ENCODE peak calls at places on chromosomes 3 and 15, in nine cellular contexts. One of them, this sample, is unnamed.

GRCh38 chr3:41716391-41716910 is 245.5 kb downstream of the ULK4 start:
- DNase-seq in Right ventricle myocardium superior: no peak
- DNase-seq in NCI-H2081: peak
- DNase-seq in NCI-H345: no peak
- DNase-seq in M059J: no peak
- DNase-seq in foreskin fibroblast: peak
- DNase-seq in NCI-H1092: peak
- DNase-seq in GM13977: no peak
- DNase-seq in NCI-H460: no peak
- DNase-seq in this sample: no peak

GRCh38 chr3:105527949-105528348 is 161.2 kb downstream of the ALCAM start:
- DNase-seq in NCI-H345: peak
- DNase-seq in NCI-H460: peak
- DNase-seq in M059J: peak
- DNase-seq in NCI-H2081: peak
- DNase-seq in Right ventricle myocardium superior: no peak
- DNase-seq in NCI-H1092: peak
- DNase-seq in foreskin fibroblast: peak
- DNase-seq in GM13977: peak
- DNase-seq in this sample: peak

GRCh38 chr3:187763850-187764648 is 18.8 kb upstream of the BCL6 start:
- DNase-seq in GM13977: no peak
- DNase-seq in Right ventricle myocardium superior: no peak
- DNase-seq in M059J: peak
- DNase-seq in NCI-H345: peak
- DNase-seq in NCI-H1092: no peak
- DNase-seq in NCI-H460: no peak
- DNase-seq in foreskin fibroblast: no peak
- DNase-seq in NCI-H2081: no peak
- DNase-seq in this sample: no peak

GRCh38 chr15:93488157-93488803 is 399.3 kb upstream of the RGMA start:
- DNase-seq in GM13977: no peak
- DNase-seq in NCI-H2081: no peak
- DNase-seq in NCI-H1092: peak
- DNase-seq in Right ventricle myocardium superior: peak
- DNase-seq in NCI-H460: no peak
- DNase-seq in NCI-H345: peak
- DNase-seq in foreskin fibroblast: no peak
- DNase-seq in M059J: no peak
- DNase-seq in this sample: no peak

GRCh38 chr3:156029208-156029607 is 91.2 kb upstream of the KCNAB1 start:
- DNase-seq in NCI-H345: no peak
- DNase-seq in Right ventricle myocardium superior: no peak
- DNase-seq in NCI-H1092: no peak
- DNase-seq in NCI-H460: no peak
- DNase-seq in M059J: no peak
- DNase-seq in NCI-H2081: no peak
- DNase-seq in GM13977: no peak
- DNase-seq in foreskin fibroblast: no peak
- DNase-seq in this sample: no peak

GRCh38 chr15:29589975-29590374 is 232.3 kb downstream of the TJP1 start:
- DNase-seq in M059J: no peak
- DNase-seq in GM13977: no peak
- DNase-seq in Right ventricle myocardium superior: no peak
- DNase-seq in NCI-H2081: no peak
- DNase-seq in foreskin fibroblast: no peak
- DNase-seq in NCI-H345: no peak
- DNase-seq in NCI-H1092: no peak
- DNase-seq in NCI-H460: no peak
- DNase-seq in this sample: no peak

GRCh38 chr3:122907471-122907870 is 112.6 kb downstream of the SLC49A4 start:
- DNase-seq in NCI-H345: no peak
- DNase-seq in M059J: no peak
- DNase-seq in GM13977: no peak
- DNase-seq in NCI-H460: no peak
- DNase-seq in foreskin fibroblast: no peak
- DNase-seq in NCI-H2081: no peak
- DNase-seq in Right ventricle myocardium superior: no peak
- DNase-seq in NCI-H1092: no peak
- DNase-seq in this sample: no peak

GRCh38 chr15:42088801-42089640 is 5.3 kb downstream of the PLA2G4D start:
- DNase-seq in M059J: no peak
- DNase-seq in NCI-H345: peak
- DNase-seq in NCI-H460: no peak
- DNase-seq in NCI-H2081: no peak
- DNase-seq in Right ventricle myocardium superior: no peak
- DNase-seq in GM13977: no peak
- DNase-seq in foreskin fibroblast: no peak
- DNase-seq in NCI-H1092: no peak
- DNase-seq in this sample: no peak

This sample was measured in DMS153.